ENCODE peak calls at places on chromosomes 16 and 17, in ten cellular contexts. K, J, H, Q, L, Y, F, X, Z and B are unnamed samples.
A peak's percentile ranks its signal among the peaks of the same experiment; 100 is the strongest.

GRCh38 chr16:1546430-1546829 is 13.0 kb downstream of the TMEM204 start:
- DNase-seq in K (no peak), J (no peak), H (no peak), Q (no peak), L (no peak), Y (no peak), F (no peak), X (no peak), Z (no peak), B (no peak)

GRCh38 chr17:72150632-72151460 is 30.0 kb downstream of the SOX9 start:
- DNase-seq in K (no peak), J (no peak), H (no peak), Q (no peak), L (no peak), Y (no peak), F (no peak), X (no peak), Z (no peak), B (no peak)

GRCh38 chr16:50884066-50884860 is 142.4 kb downstream of the CYLD start:
- DNase-seq in K (no peak), J (no peak), H (no peak), Q (peak; percentile 78), L (no peak), Y (peak; percentile 57), F (no peak), X (peak; percentile 38), Z (no peak), B (peak; percentile 5)

GRCh38 chr17:80826955-80827645 is 164.5 kb upstream of the CHMP6 start:
- DNase-seq in K (no peak), J (peak; percentile 98), H (peak; percentile 97), Q (peak; percentile 62), L (peak; percentile 95), Y (no peak), F (no peak), X (no peak), Z (peak; percentile 72), B (peak; percentile 44)

GRCh38 chr17:7562208-7562605 is 488 bp downstream of the SENP3 start:
- DNase-seq in K (no peak), J (no peak), H (peak; percentile 70), Q (no peak), L (no peak), Y (no peak), F (peak; percentile 35), X (no peak), Z (no peak), B (no peak)

GRCh38 chr17:39462644-39463375 is 1.5 kb downstream of the CDK12 start:
- DNase-seq in K (no peak), J (peak; percentile 5), H (no peak), Q (peak; percentile 66), L (peak; percentile 3), Y (no peak), F (peak; percentile 20), X (no peak), Z (no peak), B (no peak)

GRCh38 chr16:19502395-19503131 is 19.3 kb downstream of the GDE1 start:
- DNase-seq in K (peak; percentile 69), J (peak; percentile 84), H (no peak), Q (peak; percentile 85), L (peak; percentile 66), Y (peak; percentile 53), F (peak; percentile 77), X (peak; percentile 40), Z (no peak), B (peak; percentile 81)

GRCh38 chr17:3843935-3844516 is 2.0 kb downstream of the NCBP3 start:
- DNase-seq in K (peak; percentile 15), J (peak; percentile 23), H (no peak), Q (peak; percentile 81), L (no peak), Y (peak; percentile 38), F (peak; percentile 47), X (peak; percentile 48), Z (no peak), B (no peak)

GRCh38 chr17:74239169-74239568 is 25.8 kb downstream of the TTYH2 start:
- DNase-seq in K (no peak), J (peak; percentile 47), H (no peak), Q (no peak), L (no peak), Y (no peak), F (no peak), X (no peak), Z (peak; percentile 53), B (peak; percentile 39)

GRCh38 chr16:30340621-30341020 is 14.5 kb downstream of the CD2BP2 start:
- DNase-seq in K (no peak), J (no peak), H (no peak), Q (peak; percentile 42), L (no peak), Y (no peak), F (no peak), X (no peak), Z (no peak), B (no peak)

GRCh38 chr17:65022751-65023421 is 33.7 kb downstream of the GNA13 start:
- DNase-seq in K (no peak), J (peak; percentile 39), H (no peak), Q (no peak), L (peak; percentile 30), Y (no peak), F (no peak), X (peak; percentile 39), Z (no peak), B (no peak)

GRCh38 chr17:34895388-34895787 is 65.9 kb downstream of the CCT6B start:
- DNase-seq in K (no peak), J (no peak), H (no peak), Q (no peak), L (no peak), Y (no peak), F (peak; percentile 40), X (no peak), Z (no peak), B (no peak)